ENCODE peak calls at places on chromosomes 7 and 10, in six cellular contexts. One of them, this sample, is unnamed.

GRCh38 chr10:26969145-26969926 is 108.6 kb upstream of the ABI1 start:
- DNase-seq in astrocyte of the cerebellum: peak
- DNase-seq in heart right ventricle: no peak
- DNase-seq in suprapubic skin: no peak
- DNase-seq in PC-3: no peak
- DNase-seq in uterus: no peak
- DNase-seq in this sample: no peak

GRCh38 chr7:99046722-99047121 is 97.2 kb downstream of the SMURF1 start:
- DNase-seq in astrocyte of the cerebellum: no peak
- DNase-seq in heart right ventricle: no peak
- DNase-seq in suprapubic skin: no peak
- DNase-seq in PC-3: no peak
- DNase-seq in uterus: no peak
- DNase-seq in this sample: no peak

GRCh38 chr10:71314028-71314693 is 4.9 kb upstream of the SLC29A3 start:
- DNase-seq in astrocyte of the cerebellum: no peak
- DNase-seq in heart right ventricle: peak
- DNase-seq in suprapubic skin: no peak
- DNase-seq in PC-3: peak
- DNase-seq in uterus: peak
- DNase-seq in this sample: peak

GRCh38 chr10:19811517-19811916 is 4.7 kb upstream of the PLXDC2 start:
- DNase-seq in astrocyte of the cerebellum: peak
- DNase-seq in heart right ventricle: peak
- DNase-seq in suprapubic skin: no peak
- DNase-seq in PC-3: peak
- DNase-seq in uterus: peak
- DNase-seq in this sample: no peak

GRCh38 chr10:70575874-70576802 is 26.4 kb downstream of the PRF1 start:
- DNase-seq in astrocyte of the cerebellum: no peak
- DNase-seq in heart right ventricle: peak
- DNase-seq in suprapubic skin: no peak
- DNase-seq in PC-3: peak
- DNase-seq in uterus: no peak
- DNase-seq in this sample: no peak

GRCh38 chr7:41943098-41943577 is 240.2 kb upstream of the INHBA start:
- DNase-seq in astrocyte of the cerebellum: peak
- DNase-seq in heart right ventricle: peak
- DNase-seq in suprapubic skin: peak
- DNase-seq in PC-3: peak
- DNase-seq in uterus: peak
- DNase-seq in this sample: peak

GRCh38 chr7:111292026-111292430 is 201.1 kb downstream of the LRRN3 start:
- DNase-seq in astrocyte of the cerebellum: peak
- DNase-seq in heart right ventricle: no peak
- DNase-seq in suprapubic skin: no peak
- DNase-seq in PC-3: no peak
- DNase-seq in uterus: no peak
- DNase-seq in this sample: no peak

GRCh38 chr10:102626026-102626686 is 18.1 kb upstream of the TRIM8 start:
- DNase-seq in astrocyte of the cerebellum: no peak
- DNase-seq in heart right ventricle: no peak
- DNase-seq in suprapubic skin: no peak
- DNase-seq in PC-3: no peak
- DNase-seq in uterus: no peak
- DNase-seq in this sample: no peak

GRCh38 chr10:8051851-8052257 is 2.6 kb upstream of the GATA3 start:
- DNase-seq in astrocyte of the cerebellum: no peak
- DNase-seq in heart right ventricle: no peak
- DNase-seq in suprapubic skin: peak
- DNase-seq in PC-3: no peak
- DNase-seq in uterus: no peak
- DNase-seq in this sample: no peak

GRCh38 chr10:59434463-59435326 is 72.3 kb upstream of the FAM13C start:
- DNase-seq in astrocyte of the cerebellum: peak
- DNase-seq in heart right ventricle: no peak
- DNase-seq in suprapubic skin: no peak
- DNase-seq in PC-3: peak
- DNase-seq in uterus: no peak
- DNase-seq in this sample: no peak

GRCh38 chr7:105493928-105494325 is 28.1 kb downstream of the PUS7 start:
- DNase-seq in astrocyte of the cerebellum: peak
- DNase-seq in heart right ventricle: no peak
- DNase-seq in suprapubic skin: no peak
- DNase-seq in PC-3: no peak
- DNase-seq in uterus: no peak
- DNase-seq in this sample: no peak

GRCh38 chr10:102188298-102188940 is 36.2 kb downstream of the NOLC1 start:
- DNase-seq in astrocyte of the cerebellum: no peak
- DNase-seq in heart right ventricle: no peak
- DNase-seq in suprapubic skin: no peak
- DNase-seq in PC-3: no peak
- DNase-seq in uterus: no peak
- DNase-seq in this sample: no peak

GRCh38 chr10:129934196-129934925 is 29.7 kb downstream of the EBF3 start:
- DNase-seq in astrocyte of the cerebellum: no peak
- DNase-seq in heart right ventricle: no peak
- DNase-seq in suprapubic skin: no peak
- DNase-seq in PC-3: no peak
- DNase-seq in uterus: no peak
- DNase-seq in this sample: no peak

GRCh38 chr10:66637273-66638036 is 288.4 kb upstream of the LRRTM3 start:
- DNase-seq in astrocyte of the cerebellum: no peak
- DNase-seq in heart right ventricle: peak
- DNase-seq in suprapubic skin: no peak
- DNase-seq in PC-3: peak
- DNase-seq in uterus: no peak
- DNase-seq in this sample: no peak

GRCh38 chr10:109556399-109556798 is 366.9 kb downstream of the XPNPEP1 start:
- DNase-seq in astrocyte of the cerebellum: no peak
- DNase-seq in heart right ventricle: no peak
- DNase-seq in suprapubic skin: no peak
- DNase-seq in PC-3: no peak
- DNase-seq in uterus: no peak
- DNase-seq in this sample: no peak

DNA sequence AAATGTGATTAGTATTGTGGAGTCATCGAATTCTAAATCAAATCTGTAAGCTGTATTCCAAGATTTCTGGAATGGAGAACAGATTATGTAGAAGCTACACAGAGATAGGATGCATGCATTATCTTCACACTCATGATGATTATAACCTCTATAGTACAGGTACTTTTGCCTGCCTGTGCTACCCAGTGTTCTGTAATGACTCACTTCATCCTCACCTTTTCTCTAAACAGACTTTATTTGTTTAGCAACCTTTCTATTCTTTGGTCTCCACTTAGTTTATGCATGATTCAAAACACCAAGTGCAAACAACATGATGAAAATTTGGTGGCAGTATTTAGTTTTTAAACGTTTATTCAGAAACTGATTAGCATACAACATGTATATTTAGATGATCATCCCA is 68.4 kb upstream of the PRPS1L1 start:
- DNase-seq in astrocyte of the cerebellum: no peak
- DNase-seq in heart right ventricle: no peak
- DNase-seq in suprapubic skin: no peak
- DNase-seq in PC-3: peak
- DNase-seq in uterus: no peak
- DNase-seq in this sample: no peak
- H3K4me3 ChIP-seq in astrocyte of the cerebellum: no peak
- H3K4me3 ChIP-seq in heart right ventricle: no peak
- H3K4me3 ChIP-seq in suprapubic skin: no peak
- H3K4me3 ChIP-seq in PC-3: no peak
- H3K4me3 ChIP-seq in uterus: no peak
- H3K4me3 ChIP-seq in this sample: no peak

GRCh38 chr10:9302142-9302746 is 1247.8 kb downstream of the GATA3 start:
- DNase-seq in astrocyte of the cerebellum: peak
- DNase-seq in heart right ventricle: peak
- DNase-seq in suprapubic skin: no peak
- DNase-seq in PC-3: peak
- DNase-seq in uterus: no peak
- DNase-seq in this sample: peak
- TF ChIP-seq CTCF in astrocyte of the cerebellum: peak
- TF ChIP-seq CTCF in heart right ventricle: peak
- TF ChIP-seq CTCF in suprapubic skin: peak
- TF ChIP-seq CTCF in PC-3: peak
- TF ChIP-seq CTCF in uterus: peak
- TF ChIP-seq CTCF in this sample: peak

GRCh38 chr7:90727412-90727811 is 131.3 kb downstream of the CDK14 start:
- DNase-seq in astrocyte of the cerebellum: no peak
- DNase-seq in heart right ventricle: no peak
- DNase-seq in suprapubic skin: no peak
- DNase-seq in PC-3: no peak
- DNase-seq in uterus: no peak
- DNase-seq in this sample: no peak
- H3K4me3 ChIP-seq in astrocyte of the cerebellum: no peak
- H3K4me3 ChIP-seq in heart right ventricle: no peak
- H3K4me3 ChIP-seq in suprapubic skin: no peak
- H3K4me3 ChIP-seq in PC-3: no peak
- H3K4me3 ChIP-seq in uterus: no peak
- H3K4me3 ChIP-seq in this sample: no peak

DNA sequence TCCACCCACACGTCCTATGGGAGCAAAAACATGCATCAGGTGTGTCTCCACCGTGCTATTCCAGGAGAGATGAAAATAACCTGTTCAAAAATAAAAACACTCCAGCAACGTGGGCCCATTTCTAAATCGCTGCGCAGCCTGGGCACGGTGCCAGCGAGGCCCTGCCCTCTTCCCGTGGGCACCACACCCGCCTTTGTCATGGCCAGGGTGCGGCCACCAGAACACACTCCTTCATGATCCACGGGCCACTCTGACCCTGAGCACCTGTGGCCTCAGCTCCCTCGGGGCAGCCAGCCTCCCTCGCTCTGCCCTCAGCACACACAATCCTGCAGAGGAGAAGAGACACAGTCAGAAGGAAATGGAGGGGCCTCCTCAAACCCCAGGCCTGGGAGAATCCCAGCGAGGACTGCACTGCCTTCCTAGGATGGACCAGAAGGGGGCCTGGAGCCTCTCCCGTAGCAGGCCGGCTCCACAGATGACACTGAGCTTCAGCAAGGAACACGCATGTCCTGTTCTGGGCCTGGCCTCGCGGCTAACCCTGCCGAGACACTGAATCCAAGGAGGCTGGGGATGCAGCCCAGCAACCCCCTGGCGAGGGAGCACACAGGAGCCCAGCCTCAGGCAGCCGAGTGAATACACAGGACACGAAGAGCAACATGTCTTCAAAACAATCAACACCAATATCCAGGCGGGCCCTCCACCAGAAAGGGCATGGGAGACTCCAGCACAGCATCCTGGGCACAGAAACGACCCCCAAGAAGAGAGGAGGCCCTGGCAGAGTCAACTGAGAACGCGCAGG is 169.0 kb downstream of the MAD1L1 start:
- DNase-seq in astrocyte of the cerebellum: no peak
- DNase-seq in heart right ventricle: no peak
- DNase-seq in suprapubic skin: no peak
- DNase-seq in PC-3: peak
- DNase-seq in uterus: peak
- DNase-seq in this sample: no peak
- TF ChIP-seq CTCF in astrocyte of the cerebellum: peak
- TF ChIP-seq CTCF in heart right ventricle: no peak
- TF ChIP-seq CTCF in suprapubic skin: no peak
- TF ChIP-seq CTCF in PC-3: peak
- TF ChIP-seq CTCF in uterus: peak
- TF ChIP-seq CTCF in this sample: no peak

DNA sequence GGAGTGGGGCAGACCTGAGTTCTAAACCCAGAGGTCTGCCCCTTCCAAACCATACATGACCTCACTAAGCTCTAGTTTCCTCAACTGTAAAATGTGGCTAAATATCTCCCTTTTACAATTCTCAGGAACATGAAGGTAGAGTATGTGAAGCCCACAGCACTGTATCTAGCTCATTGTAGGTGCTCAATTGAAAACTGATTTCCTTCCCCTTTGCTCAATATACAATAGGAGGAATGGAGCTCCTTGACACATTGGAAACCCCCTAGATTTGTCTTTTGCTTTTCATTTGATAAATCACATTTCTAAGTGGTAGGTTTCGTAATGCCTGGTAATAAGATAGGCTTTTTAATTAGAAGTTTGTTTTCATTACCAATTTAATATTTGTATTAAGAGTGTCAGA is 153.3 kb downstream of the ARID5B start:
- DNase-seq in astrocyte of the cerebellum: no peak
- DNase-seq in heart right ventricle: no peak
- DNase-seq in suprapubic skin: no peak
- DNase-seq in PC-3: no peak
- DNase-seq in uterus: no peak
- DNase-seq in this sample: no peak
- H3K4me3 ChIP-seq in astrocyte of the cerebellum: no peak
- H3K4me3 ChIP-seq in heart right ventricle: no peak
- H3K4me3 ChIP-seq in suprapubic skin: peak
- H3K4me3 ChIP-seq in PC-3: no peak
- H3K4me3 ChIP-seq in uterus: peak
- H3K4me3 ChIP-seq in this sample: no peak

GRCh38 chr10:17616403-17617030 is 657 bp downstream of the HACD1 start:
- DNase-seq in astrocyte of the cerebellum: no peak
- DNase-seq in heart right ventricle: peak
- DNase-seq in suprapubic skin: peak
- DNase-seq in PC-3: peak
- DNase-seq in uterus: peak
- DNase-seq in this sample: no peak

GRCh38 chr10:17622061-17622460 is 4.9 kb upstream of the HACD1 start:
- DNase-seq in astrocyte of the cerebellum: no peak
- DNase-seq in heart right ventricle: no peak
- DNase-seq in suprapubic skin: no peak
- DNase-seq in PC-3: no peak
- DNase-seq in uterus: no peak
- DNase-seq in this sample: no peak

DNA sequence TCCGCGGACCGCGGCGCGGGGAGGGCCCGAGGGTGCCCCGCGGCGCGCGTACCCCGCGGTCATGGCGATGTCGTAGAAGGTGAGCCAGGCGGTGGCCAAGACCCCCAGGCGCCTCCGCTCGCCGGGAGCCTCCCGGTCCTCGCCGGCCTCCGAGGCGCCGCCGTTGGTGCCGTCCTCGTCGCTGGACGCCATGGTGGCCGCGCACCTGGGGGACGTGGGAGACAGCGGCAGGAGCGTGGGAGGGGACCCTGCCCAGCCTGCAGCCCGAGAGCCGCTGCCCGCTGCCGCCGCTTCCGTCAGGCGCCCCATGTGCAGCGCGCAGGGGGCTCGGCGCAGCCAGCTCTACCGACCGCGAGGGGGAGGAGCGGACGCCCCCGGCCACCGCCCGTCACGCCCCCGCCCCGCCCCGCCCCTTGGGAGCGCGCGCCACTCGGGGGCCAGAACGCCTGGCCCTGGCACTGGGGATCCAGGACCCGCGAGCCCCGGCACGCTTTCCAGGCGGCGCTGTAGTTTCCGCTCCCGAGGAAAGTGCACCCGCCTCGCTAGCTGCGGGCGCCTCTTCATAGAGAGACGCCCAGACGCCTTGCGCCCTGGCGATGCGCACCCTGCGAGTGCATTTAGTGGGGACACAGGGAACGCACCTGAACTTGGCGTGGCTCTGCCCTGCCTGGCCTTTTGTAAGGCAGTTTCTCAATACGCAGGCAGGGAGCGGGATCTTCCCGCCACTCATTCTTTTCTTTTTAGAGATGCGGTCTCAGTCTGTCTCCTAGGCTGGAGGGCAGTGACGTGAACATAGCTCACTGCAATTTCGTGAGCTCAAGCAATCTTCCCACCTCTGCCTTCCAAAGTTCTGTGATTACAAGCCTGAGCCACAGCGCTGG is at the start of gene HACD1:
- DNase-seq in astrocyte of the cerebellum: peak
- DNase-seq in heart right ventricle: peak
- DNase-seq in suprapubic skin: peak
- DNase-seq in PC-3: peak
- DNase-seq in uterus: peak
- DNase-seq in this sample: no peak
- TF ChIP-seq CTCF in astrocyte of the cerebellum: no peak
- TF ChIP-seq CTCF in heart right ventricle: peak
- TF ChIP-seq CTCF in suprapubic skin: no peak
- TF ChIP-seq CTCF in PC-3: peak
- TF ChIP-seq CTCF in uterus: no peak
- TF ChIP-seq CTCF in this sample: peak

GRCh38 chr10:113590581-113590980 is 37.7 kb downstream of the HABP2 start:
- DNase-seq in astrocyte of the cerebellum: no peak
- DNase-seq in heart right ventricle: no peak
- DNase-seq in suprapubic skin: no peak
- DNase-seq in PC-3: no peak
- DNase-seq in uterus: no peak
- DNase-seq in this sample: no peak
- H3K4me3 ChIP-seq in astrocyte of the cerebellum: no peak
- H3K4me3 ChIP-seq in heart right ventricle: no peak
- H3K4me3 ChIP-seq in suprapubic skin: no peak
- H3K4me3 ChIP-seq in PC-3: no peak
- H3K4me3 ChIP-seq in uterus: no peak
- H3K4me3 ChIP-seq in this sample: no peak

This sample was measured in Panc1.